ENCODE peak calls at places on chromosomes 3 and 15, in ten cellular contexts. R, V, C, L, X, E, H, W, P and S are unnamed samples.

GRCh38 chr3:87694678-87695077 is 364.1 kb downstream of the CGGBP1 start:
- DNase-seq in R (no peak), V (no peak), C (no peak), L (no peak), X (no peak), E (no peak), H (no peak), W (no peak), P (no peak), S (no peak)

GRCh38 chr3:147141516-147141915 is 264.8 kb downstream of the ZIC4 start:
- DNase-seq in R (no peak), V (no peak), C (no peak), L (no peak), X (no peak), E (no peak), H (no peak), W (no peak), P (no peak), S (no peak)

GRCh38 chr3:66482005-66482404 is 18.8 kb downstream of the LRIG1 start:
- DNase-seq in R (no peak), V (no peak), C (no peak), L (no peak), X (no peak), E (no peak), H (no peak), W (no peak), P (no peak), S (no peak)

GRCh38 chr15:80694624-80695098 is 449 bp upstream of the ABHD17C start:
- DNase-seq in R (no peak), V (peak), C (peak), L (no peak), X (peak), E (no peak), H (no peak), W (peak), P (no peak), S (peak)

GRCh38 chr3:53161345-53161819 is 373 bp downstream of the PRKCD start:
- DNase-seq in R (no peak), V (no peak), C (peak), L (peak), X (no peak), E (no peak), H (no peak), W (no peak), P (no peak), S (no peak)

GRCh38 chr3:177345049-177345972 is 148.0 kb upstream of the TBL1XR1 start:
- DNase-seq in R (peak), V (peak), C (peak), L (peak), X (peak), E (peak), H (peak), W (peak), P (no peak), S (peak)

GRCh38 chr15:39140060-39140604 is 440.7 kb upstream of the THBS1 start:
- DNase-seq in R (peak), V (peak), C (no peak), L (no peak), X (peak), E (no peak), H (peak), W (peak), P (no peak), S (no peak)

GRCh38 chr15:100335335-100335999 is 6.3 kb downstream of the ADAMTS17 start:
- DNase-seq in R (no peak), V (no peak), C (no peak), L (no peak), X (no peak), E (no peak), H (no peak), W (no peak), P (no peak), S (no peak)

GRCh38 chr3:33884204-33884561 is 85.8 kb downstream of the PDCD6IP start:
- DNase-seq in R (no peak), V (peak), C (no peak), L (peak), X (peak), E (no peak), H (peak), W (peak), P (no peak), S (no peak)

GRCh38 chr3:139534992-139535879 is 4.3 kb downstream of the RBP1 start:
- DNase-seq in R (peak), V (peak), C (peak), L (peak), X (peak), E (peak), H (peak), W (no peak), P (peak), S (no peak)

GRCh38 chr3:170387952-170388351 is 30.4 kb downstream of the SKIL start:
- DNase-seq in R (no peak), V (peak), C (no peak), L (no peak), X (no peak), E (no peak), H (no peak), W (peak), P (no peak), S (no peak)

GRCh38 chr3:46078712-46079400 is 51.6 kb upstream of the XCR1 start:
- DNase-seq in R (peak), V (peak), C (peak), L (peak), X (peak), E (peak), H (peak), W (peak), P (peak), S (peak)

GRCh38 chr3:183265157-183265642 is 12.1 kb downstream of the B3GNT5 start:
- DNase-seq in R (no peak), V (peak), C (no peak), L (peak), X (peak), E (no peak), H (no peak), W (no peak), P (peak), S (no peak)

GRCh38 chr3:161695811-161696210 is 199.2 kb downstream of the OTOL1 start:
- DNase-seq in R (no peak), V (no peak), C (no peak), L (no peak), X (no peak), E (no peak), H (no peak), W (no peak), P (no peak), S (no peak)

GRCh38 chr3:79414821-79415220 is 353.0 kb downstream of the ROBO1 start:
- DNase-seq in R (peak), V (peak), C (peak), L (peak), X (no peak), E (peak), H (no peak), W (no peak), P (no peak), S (no peak)

GRCh38 chr15:83250766-83251165 is 33.7 kb downstream of the BNC1 start:
- DNase-seq in R (no peak), V (peak), C (no peak), L (no peak), X (no peak), E (no peak), H (no peak), W (no peak), P (no peak), S (no peak)

GRCh38 chr3:11591006-11591360 is 52.7 kb downstream of the VGLL4 start:
- DNase-seq in R (no peak), V (peak), C (no peak), L (no peak), X (peak), E (no peak), H (no peak), W (no peak), P (no peak), S (no peak)

GRCh38 chr3:76997733-76998132 is 42.2 kb upstream of the ROBO2 start:
- DNase-seq in R (peak), V (no peak), C (no peak), L (no peak), X (no peak), E (no peak), H (no peak), W (no peak), P (no peak), S (no peak)

GRCh38 chr3:111210003-111210699 is 138.5 kb downstream of the NECTIN3 start:
- DNase-seq in R (no peak), V (no peak), C (no peak), L (no peak), X (peak), E (no peak), H (no peak), W (no peak), P (no peak), S (no peak)

GRCh38 chr15:64828985-64829384 is 3.5 kb upstream of the PIF1 start:
- DNase-seq in R (no peak), V (no peak), C (no peak), L (no peak), X (no peak), E (no peak), H (no peak), W (no peak), P (no peak), S (no peak)

GRCh38 chr15:50670115-50670514 is 16.5 kb downstream of the TRPM7 start:
- DNase-seq in R (no peak), V (no peak), C (no peak), L (no peak), X (no peak), E (no peak), H (no peak), W (no peak), P (no peak), S (no peak)

GRCh38 chr15:77998592-77998991 is 78.9 kb downstream of the TBC1D2B start:
- DNase-seq in R (no peak), V (no peak), C (no peak), L (no peak), X (no peak), E (no peak), H (no peak), W (no peak), P (no peak), S (no peak)

GRCh38 chr3:150495149-150495548 is 51.1 kb downstream of the SERP1 start:
- DNase-seq in R (no peak), V (no peak), C (no peak), L (no peak), X (no peak), E (no peak), H (no peak), W (no peak), P (no peak), S (no peak)

GRCh38 chr3:154144825-154145465 is 23.8 kb downstream of the ARHGEF26 start:
- DNase-seq in R (no peak), V (no peak), C (no peak), L (no peak), X (no peak), E (no peak), H (no peak), W (no peak), P (no peak), S (no peak)

GRCh38 chr3:188955919-188956318 is 215.9 kb upstream of the TPRG1 start:
- DNase-seq in R (no peak), V (no peak), C (no peak), L (no peak), X (no peak), E (no peak), H (no peak), W (no peak), P (no peak), S (no peak)

GRCh38 chr3:158352551-158352950 is 218.4 kb upstream of the MLF1 start:
- DNase-seq in R (no peak), V (peak), C (no peak), L (no peak), X (no peak), E (peak), H (no peak), W (no peak), P (no peak), S (no peak)

GRCh38 chr15:30943654-30944335 is 40.1 kb downstream of the FAN1 start:
- DNase-seq in R (no peak), V (no peak), C (no peak), L (no peak), X (no peak), E (no peak), H (no peak), W (no peak), P (no peak), S (no peak)

GRCh38 chr15:90227336-90227735 is 6.4 kb downstream of the CIB1 start:
- DNase-seq in R (no peak), V (no peak), C (no peak), L (no peak), X (no peak), E (no peak), H (no peak), W (no peak), P (peak), S (no peak)

GRCh38 chr3:129579991-129580390 is 26.5 kb downstream of the PLXND1 start:
- DNase-seq in R (no peak), V (no peak), C (no peak), L (no peak), X (no peak), E (no peak), H (no peak), W (no peak), P (no peak), S (no peak)

GRCh38 chr3:107414325-107414964 is 37.2 kb downstream of the CCDC54 start:
- DNase-seq in R (no peak), V (no peak), C (no peak), L (no peak), X (no peak), E (no peak), H (no peak), W (no peak), P (no peak), S (no peak)

GRCh38 chr3:137163241-137163916 is 205.6 kb downstream of the IL20RB start:
- DNase-seq in R (no peak), V (no peak), C (no peak), L (no peak), X (peak), E (peak), H (no peak), W (no peak), P (peak), S (no peak)

GRCh38 chr3:186209810-186210752 is 101.2 kb upstream of the ETV5 start:
- DNase-seq in R (peak), V (peak), C (peak), L (peak), X (peak), E (no peak), H (peak), W (no peak), P (peak), S (no peak)

GRCh38 chr15:35184646-35185045 is 99.6 kb upstream of the NANOGP8 start:
- DNase-seq in R (no peak), V (no peak), C (no peak), L (no peak), X (no peak), E (no peak), H (no peak), W (no peak), P (no peak), S (no peak)

GRCh38 chr15:64438653-64439447 is 21.5 kb upstream of the ZNF609 start:
- DNase-seq in R (no peak), V (no peak), C (no peak), L (no peak), X (peak), E (no peak), H (peak), W (no peak), P (no peak), S (no peak)

GRCh38 chr3:166527325-166527724 is 690.1 kb upstream of the BCHE start:
- DNase-seq in R (no peak), V (no peak), C (no peak), L (no peak), X (no peak), E (no peak), H (no peak), W (no peak), P (no peak), S (no peak)

GRCh38 chr3:52934626-52935530 is 37.5 kb upstream of the STIMATE start:
- DNase-seq in R (peak), V (peak), C (no peak), L (peak), X (peak), E (peak), H (peak), W (peak), P (peak), S (peak)

GRCh38 chr15:63628123-63628822 is 31.1 kb downstream of the FBXL22 start:
- DNase-seq in R (no peak), V (peak), C (no peak), L (no peak), X (no peak), E (no peak), H (no peak), W (no peak), P (no peak), S (no peak)

GRCh38 chr3:67468511-67468910 is 185.9 kb downstream of the SUCLG2 start:
- DNase-seq in R (no peak), V (no peak), C (no peak), L (no peak), X (no peak), E (no peak), H (no peak), W (peak), P (no peak), S (no peak)

GRCh38 chr3:172538368-172539264 is 15.4 kb upstream of the TNFSF10 start:
- DNase-seq in R (no peak), V (peak), C (no peak), L (no peak), X (no peak), E (no peak), H (no peak), W (no peak), P (no peak), S (no peak)

GRCh38 chr15:53246996-53247395 is 456.9 kb upstream of the ONECUT1 start:
- DNase-seq in R (no peak), V (no peak), C (no peak), L (no peak), X (no peak), E (no peak), H (no peak), W (no peak), P (no peak), S (no peak)

GRCh38 chr3:42588625-42589024 is 2.0 kb upstream of the SS18L2 start:
- DNase-seq in R (no peak), V (no peak), C (no peak), L (no peak), X (no peak), E (no peak), H (no peak), W (no peak), P (no peak), S (no peak)
- H3K4me3 ChIP-seq in R (no peak), V (no peak), C (no peak), L (no peak), X (no peak), E (no peak), H (no peak), W (no peak), P (no peak), S (no peak)

GRCh38 chr3:50518441-50518840 is 15.0 kb upstream of the CACNA2D2 start:
- DNase-seq in R (no peak), V (no peak), C (no peak), L (no peak), X (no peak), E (no peak), H (no peak), W (no peak), P (no peak), S (no peak)

GRCh38 chr3:50517721-50518206 is 14.3 kb upstream of the CACNA2D2 start:
- DNase-seq in R (no peak), V (no peak), C (no peak), L (no peak), X (no peak), E (no peak), H (no peak), W (no peak), P (no peak), S (no peak)

GRCh38 chr3:50512131-50512530 is 8.7 kb upstream of the CACNA2D2 start:
- DNase-seq in R (no peak), V (no peak), C (no peak), L (no peak), X (no peak), E (no peak), H (no peak), W (no peak), P (no peak), S (no peak)

GRCh38 chr3:50516048-50516871 is 12.8 kb upstream of the CACNA2D2 start:
- DNase-seq in R (no peak), V (peak), C (peak), L (peak), X (peak), E (no peak), H (peak), W (no peak), P (peak), S (no peak)

DNA sequence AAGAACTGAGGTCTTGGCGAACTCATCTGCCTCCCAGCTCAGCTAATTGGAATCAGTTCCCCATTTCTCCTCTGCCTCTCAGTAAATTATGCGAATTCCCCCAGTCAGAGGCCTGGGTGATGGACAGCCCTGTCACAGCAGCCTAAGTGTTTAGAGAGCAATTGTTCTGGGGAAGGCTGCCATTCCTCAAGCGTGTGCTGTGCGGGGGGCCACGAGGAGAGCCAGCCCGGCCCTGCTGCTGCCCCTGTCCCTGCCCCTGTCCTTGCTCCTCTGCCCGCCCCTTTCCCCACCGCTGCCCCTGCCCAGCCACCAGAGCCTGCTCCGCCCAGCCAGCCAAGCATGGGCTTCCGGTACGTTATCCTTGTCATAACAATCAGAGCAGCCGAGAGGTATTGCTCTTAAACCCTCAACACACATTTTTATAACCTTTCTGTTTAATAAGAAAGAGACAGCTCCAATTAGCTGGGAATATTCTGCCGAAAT is 12.2 kb upstream of the CACNA2D2 start:
- DNase-seq in R (no peak), V (peak), C (peak), L (peak), X (peak), E (no peak), H (peak), W (no peak), P (peak), S (no peak)
- H3K4me3 ChIP-seq in R (no peak), V (peak), C (peak), L (no peak), X (no peak), E (no peak), H (no peak), W (no peak), P (peak), S (no peak)

GRCh38 chr3:64489361-64490044 is 198.3 kb downstream of the ADAMTS9 start:
- DNase-seq in R (no peak), V (peak), C (no peak), L (peak), X (peak), E (no peak), H (peak), W (no peak), P (peak), S (no peak)
- H3K4me3 ChIP-seq in R (no peak), V (no peak), C (no peak), L (no peak), X (no peak), E (no peak), H (no peak), W (no peak), P (peak), S (no peak)

GRCh38 chr3:94137377-94137776 is 74.5 kb downstream of the NSUN3 start:
- DNase-seq in R (no peak), V (no peak), C (no peak), L (no peak), X (no peak), E (no peak), H (no peak), W (no peak), P (no peak), S (no peak)
- H3K4me3 ChIP-seq in R (no peak), V (no peak), C (no peak), L (no peak), X (no peak), E (no peak), H (no peak), W (no peak), P (no peak), S (no peak)